ENCODE peak calls at places on chromosomes 7 and 10, in five cellular contexts. One of them, this sample, is unnamed.

GRCh38 chr7:100901921-100902332 is 6.2 kb upstream of the ACHE start:
- DNase-seq in right atrium auricular region: no peak
- DNase-seq in foreskin fibroblast: no peak
- DNase-seq in K562: no peak
- DNase-seq in Panc1: no peak
- DNase-seq in this sample: no peak

GRCh38 chr7:33195264-33195663 is 65.9 kb downstream of the BBS9 start:
- DNase-seq in foreskin fibroblast: peak
- DNase-seq in Panc1: no peak
- DNase-seq in K562: no peak
- DNase-seq in right atrium auricular region: no peak
- DNase-seq in this sample: peak

GRCh38 chr7:132321387-132321786 is 254.9 kb downstream of the PLXNA4 start:
- DNase-seq in right atrium auricular region: no peak
- DNase-seq in Panc1: no peak
- DNase-seq in foreskin fibroblast: peak
- DNase-seq in K562: peak
- DNase-seq in this sample: no peak

GRCh38 chr10:69745698-69746097 is 56.0 kb upstream of the COL13A1 start:
- DNase-seq in Panc1: no peak
- DNase-seq in foreskin fibroblast: no peak
- DNase-seq in K562: no peak
- DNase-seq in right atrium auricular region: no peak
- DNase-seq in this sample: no peak

GRCh38 chr7:80277434-80278427 is 143.1 kb downstream of the GNAI1 start:
- DNase-seq in foreskin fibroblast: peak
- DNase-seq in right atrium auricular region: no peak
- DNase-seq in K562: no peak
- DNase-seq in Panc1: no peak
- DNase-seq in this sample: peak

GRCh38 chr7:20075992-20076813 is 141.0 kb downstream of the MACC1 start:
- DNase-seq in Panc1: no peak
- DNase-seq in right atrium auricular region: no peak
- DNase-seq in K562: no peak
- DNase-seq in foreskin fibroblast: no peak
- DNase-seq in this sample: no peak

GRCh38 chr7:39153647-39154046 is 175.9 kb downstream of the POU6F2 start:
- DNase-seq in K562: no peak
- DNase-seq in right atrium auricular region: no peak
- DNase-seq in foreskin fibroblast: no peak
- DNase-seq in Panc1: no peak
- DNase-seq in this sample: no peak

GRCh38 chr7:76506081-76506440 is 4.3 kb upstream of the UPK3B start:
- DNase-seq in right atrium auricular region: no peak
- DNase-seq in foreskin fibroblast: no peak
- DNase-seq in K562: no peak
- DNase-seq in Panc1: no peak
- DNase-seq in this sample: no peak

GRCh38 chr10:14688606-14689005 is 86.1 kb downstream of the FAM107B start:
- DNase-seq in right atrium auricular region: no peak
- DNase-seq in foreskin fibroblast: peak
- DNase-seq in K562: no peak
- DNase-seq in Panc1: no peak
- DNase-seq in this sample: no peak

GRCh38 chr7:70406419-70407189 is 725.3 kb upstream of the GALNT17 start:
- DNase-seq in foreskin fibroblast: no peak
- DNase-seq in Panc1: no peak
- DNase-seq in right atrium auricular region: no peak
- DNase-seq in K562: no peak
- DNase-seq in this sample: no peak

GRCh38 chr10:124058346-124059003 is 34.9 kb downstream of the CHST15 start:
- DNase-seq in right atrium auricular region: no peak
- DNase-seq in K562: no peak
- DNase-seq in foreskin fibroblast: peak
- DNase-seq in Panc1: no peak
- DNase-seq in this sample: no peak

GRCh38 chr10:95785942-95786669 is 30.1 kb downstream of the ENTPD1 start:
- DNase-seq in K562: no peak
- DNase-seq in foreskin fibroblast: no peak
- DNase-seq in right atrium auricular region: no peak
- DNase-seq in Panc1: no peak
- DNase-seq in this sample: no peak

GRCh38 chr10:24331457-24331856 is 122.5 kb downstream of the KIAA1217 start:
- DNase-seq in right atrium auricular region: no peak
- DNase-seq in foreskin fibroblast: no peak
- DNase-seq in Panc1: no peak
- DNase-seq in K562: no peak
- DNase-seq in this sample: peak

GRCh38 chr7:37448057-37448636 is 517 bp downstream of the ELMO1 start:
- DNase-seq in foreskin fibroblast: no peak
- DNase-seq in K562: no peak
- DNase-seq in right atrium auricular region: no peak
- DNase-seq in Panc1: no peak
- DNase-seq in this sample: no peak

GRCh38 chr7:99086944-99087343 is 57.0 kb downstream of the SMURF1 start:
- DNase-seq in Panc1: no peak
- DNase-seq in right atrium auricular region: no peak
- DNase-seq in foreskin fibroblast: no peak
- DNase-seq in K562: no peak
- DNase-seq in this sample: no peak

GRCh38 chr10:34252111-34252510 is 563.0 kb downstream of the PARD3 start:
- DNase-seq in K562: no peak
- DNase-seq in right atrium auricular region: no peak
- DNase-seq in Panc1: no peak
- DNase-seq in foreskin fibroblast: no peak
- DNase-seq in this sample: no peak
- TF ChIP-seq CTCF in K562: no peak
- TF ChIP-seq CTCF in right atrium auricular region: no peak
- TF ChIP-seq CTCF in Panc1: no peak
- TF ChIP-seq CTCF in foreskin fibroblast: no peak
- TF ChIP-seq CTCF in this sample: no peak

GRCh38 chr10:11243425-11244222 is 226.0 kb downstream of the CELF2 start:
- DNase-seq in Panc1: no peak
- DNase-seq in right atrium auricular region: no peak
- DNase-seq in foreskin fibroblast: no peak
- DNase-seq in K562: no peak
- DNase-seq in this sample: no peak

GRCh38 chr10:11245095-11245479 is 227.4 kb downstream of the CELF2 start:
- DNase-seq in right atrium auricular region: no peak
- DNase-seq in foreskin fibroblast: no peak
- DNase-seq in K562: no peak
- DNase-seq in Panc1: no peak
- DNase-seq in this sample: no peak

GRCh38 chr10:11245981-11246590 is 228.4 kb downstream of the CELF2 start:
- DNase-seq in right atrium auricular region: no peak
- DNase-seq in K562: no peak
- DNase-seq in foreskin fibroblast: no peak
- DNase-seq in Panc1: no peak
- DNase-seq in this sample: no peak

GRCh38 chr10:11245510-11245909 is 227.8 kb downstream of the CELF2 start:
- DNase-seq in K562: peak
- DNase-seq in Panc1: no peak
- DNase-seq in right atrium auricular region: no peak
- DNase-seq in foreskin fibroblast: no peak
- DNase-seq in this sample: no peak

DNA sequence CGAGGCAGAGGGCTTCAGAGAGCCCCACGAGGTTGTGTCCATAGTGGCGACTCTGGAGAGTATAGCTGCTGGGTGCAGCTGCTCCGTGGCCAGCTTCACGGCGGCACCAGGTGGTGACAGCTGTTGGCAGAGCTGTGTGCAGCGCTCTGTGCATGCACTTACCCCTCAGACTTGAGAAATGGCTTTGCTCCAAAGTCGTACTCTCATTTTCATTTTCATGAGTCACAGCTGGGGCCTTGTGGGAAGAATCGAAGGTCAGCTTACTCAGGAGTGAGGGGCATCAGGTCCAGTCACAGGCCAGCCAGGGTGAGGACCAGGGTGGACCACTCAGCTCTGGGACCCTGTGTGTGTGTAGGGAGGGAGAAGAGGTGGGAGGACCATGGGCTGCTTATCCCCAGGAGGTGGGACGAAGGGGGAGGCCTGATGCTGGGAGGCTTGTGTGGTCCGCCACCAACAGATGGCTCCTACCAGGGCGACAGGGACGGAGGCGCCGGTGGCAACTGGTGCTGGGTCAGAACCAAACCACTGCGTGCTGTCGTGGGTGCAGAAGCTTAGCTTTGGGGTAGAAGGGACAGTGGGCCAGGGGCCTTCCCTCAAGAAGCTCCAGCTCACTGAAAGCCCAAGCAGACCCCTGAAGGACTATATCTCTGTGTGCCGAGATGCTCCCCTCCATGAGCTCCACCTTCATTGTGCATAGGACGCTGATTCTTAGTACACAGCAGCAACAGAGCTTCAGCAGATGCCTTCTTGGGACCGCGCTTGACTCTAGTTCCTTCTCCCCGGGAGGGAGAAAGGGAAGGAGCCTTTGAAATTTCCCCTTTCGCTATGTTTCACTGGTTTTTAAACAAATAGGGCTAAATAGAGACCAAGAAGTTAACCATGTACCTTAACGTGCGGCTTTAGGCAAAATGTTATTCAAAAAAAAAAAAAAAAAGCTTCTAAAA is 225.0 kb downstream of the CELF2 start:
- DNase-seq in Panc1: no peak
- DNase-seq in right atrium auricular region: no peak
- DNase-seq in K562: no peak
- DNase-seq in foreskin fibroblast: peak
- DNase-seq in this sample: no peak
- H3K4me3 ChIP-seq in Panc1: no peak
- H3K4me3 ChIP-seq in right atrium auricular region: no peak
- H3K4me3 ChIP-seq in K562: no peak
- H3K4me3 ChIP-seq in foreskin fibroblast: no peak
- H3K4me3 ChIP-seq in this sample: no peak

GRCh38 chr10:63175534-63175933 is 42.4 kb downstream of the NRBF2 start:
- DNase-seq in right atrium auricular region: no peak
- DNase-seq in K562: no peak
- DNase-seq in foreskin fibroblast: no peak
- DNase-seq in Panc1: no peak
- DNase-seq in this sample: no peak
- TF ChIP-seq CTCF in right atrium auricular region: no peak
- TF ChIP-seq CTCF in K562: no peak
- TF ChIP-seq CTCF in foreskin fibroblast: no peak
- TF ChIP-seq CTCF in Panc1: no peak
- TF ChIP-seq CTCF in this sample: no peak

GRCh38 chr10:31948021-31948420 is 19.4 kb upstream of the ARHGAP12 start:
- DNase-seq in Panc1: no peak
- DNase-seq in K562: no peak
- DNase-seq in foreskin fibroblast: no peak
- DNase-seq in right atrium auricular region: no peak
- DNase-seq in this sample: no peak
- H3K4me3 ChIP-seq in Panc1: no peak
- H3K4me3 ChIP-seq in K562: no peak
- H3K4me3 ChIP-seq in foreskin fibroblast: peak
- H3K4me3 ChIP-seq in right atrium auricular region: no peak
- H3K4me3 ChIP-seq in this sample: no peak

This sample was measured in astrocyte of the cerebellum.